ENCODE peak calls at places on chromosomes 16 and 17, in seven cellular contexts. One of them, this sample, is unnamed.

GRCh38 chr16:89230210-89230609 is 12.7 kb downstream of the ZNF778 start:
- DNase-seq in endodermal cell: no peak
- DNase-seq in heart right ventricle: no peak
- DNase-seq in tibial nerve: no peak
- DNase-seq in SJSA1: no peak
- DNase-seq in spleen: no peak
- DNase-seq in Peyer's patch: no peak
- DNase-seq in this sample: no peak

GRCh38 chr16:11386791-11387546 is 41.7 kb downstream of the RMI2 start:
- DNase-seq in heart right ventricle: no peak
- DNase-seq in spleen: peak; percentile 74
- DNase-seq in SJSA1: no peak
- DNase-seq in Peyer's patch: peak; percentile 59
- DNase-seq in endodermal cell: peak; percentile 96
- DNase-seq in tibial nerve: no peak
- DNase-seq in this sample: peak; percentile 32

GRCh38 chr16:2964416-2965223 is 545 bp downstream of the KREMEN2 start:
- DNase-seq in endodermal cell: peak; percentile 99
- DNase-seq in SJSA1: no peak
- DNase-seq in spleen: peak; percentile 88
- DNase-seq in Peyer's patch: peak; percentile 79
- DNase-seq in tibial nerve: no peak
- DNase-seq in heart right ventricle: no peak
- DNase-seq in this sample: peak; percentile 68

GRCh38 chr17:51439395-51440229 is 179.3 kb downstream of the UTP18 start:
- DNase-seq in Peyer's patch: no peak
- DNase-seq in heart right ventricle: no peak
- DNase-seq in tibial nerve: no peak
- DNase-seq in SJSA1: no peak
- DNase-seq in endodermal cell: peak; percentile 50
- DNase-seq in spleen: no peak
- DNase-seq in this sample: peak; percentile 52

GRCh38 chr17:44599298-44600175 is 42.3 kb downstream of the FZD2 start:
- DNase-seq in tibial nerve: peak; percentile 66
- DNase-seq in endodermal cell: peak; percentile 86
- DNase-seq in Peyer's patch: no peak
- DNase-seq in SJSA1: no peak
- DNase-seq in spleen: no peak
- DNase-seq in heart right ventricle: peak; percentile 42
- DNase-seq in this sample: peak; percentile 99

GRCh38 chr17:65855245-65855644 is 293.8 kb upstream of the AXIN2 start:
- DNase-seq in heart right ventricle: no peak
- DNase-seq in SJSA1: no peak
- DNase-seq in Peyer's patch: no peak
- DNase-seq in endodermal cell: peak; percentile 60
- DNase-seq in spleen: no peak
- DNase-seq in tibial nerve: no peak
- DNase-seq in this sample: peak; percentile 34

GRCh38 chr17:869067-869466 is 86.9 kb downstream of the MRM3 start:
- DNase-seq in tibial nerve: peak; percentile 73
- DNase-seq in Peyer's patch: no peak
- DNase-seq in heart right ventricle: peak; percentile 57
- DNase-seq in SJSA1: no peak
- DNase-seq in spleen: no peak
- DNase-seq in endodermal cell: no peak
- DNase-seq in this sample: peak; percentile 86

GRCh38 chr17:10224592-10225195 is 26.3 kb upstream of the GAS7 start:
- DNase-seq in heart right ventricle: no peak
- DNase-seq in SJSA1: no peak
- DNase-seq in endodermal cell: no peak
- DNase-seq in Peyer's patch: no peak
- DNase-seq in tibial nerve: no peak
- DNase-seq in spleen: no peak
- DNase-seq in this sample: no peak

GRCh38 chr17:20982589-20983358 is 60.0 kb downstream of the USP22 start:
- DNase-seq in endodermal cell: peak; percentile 41
- DNase-seq in spleen: no peak
- DNase-seq in SJSA1: no peak
- DNase-seq in heart right ventricle: no peak
- DNase-seq in tibial nerve: no peak
- DNase-seq in Peyer's patch: no peak
- DNase-seq in this sample: no peak

GRCh38 chr17:76681222-76682137 is 29.3 kb downstream of the MXRA7 start:
- DNase-seq in tibial nerve: peak; percentile 73
- DNase-seq in spleen: peak; percentile 69
- DNase-seq in SJSA1: peak; percentile 88
- DNase-seq in endodermal cell: peak; percentile 98
- DNase-seq in heart right ventricle: peak; percentile 73
- DNase-seq in Peyer's patch: peak; percentile 78
- DNase-seq in this sample: peak; percentile 48

GRCh38 chr17:45776896-45777295 is 7.2 kb upstream of the CRHR1 start:
- DNase-seq in endodermal cell: no peak
- DNase-seq in spleen: no peak
- DNase-seq in tibial nerve: no peak
- DNase-seq in heart right ventricle: no peak
- DNase-seq in SJSA1: no peak
- DNase-seq in Peyer's patch: no peak
- DNase-seq in this sample: no peak

GRCh38 chr16:86895609-86896008 is 317.3 kb downstream of the FOXL1 start:
- DNase-seq in heart right ventricle: no peak
- DNase-seq in SJSA1: no peak
- DNase-seq in Peyer's patch: no peak
- DNase-seq in endodermal cell: no peak
- DNase-seq in spleen: peak; percentile 25
- DNase-seq in tibial nerve: no peak
- DNase-seq in this sample: no peak

GRCh38 chr17:76996741-76997694 is 128.8 kb downstream of the MGAT5B start:
- DNase-seq in SJSA1: no peak
- DNase-seq in tibial nerve: no peak
- DNase-seq in heart right ventricle: no peak
- DNase-seq in Peyer's patch: no peak
- DNase-seq in endodermal cell: peak; percentile 68
- DNase-seq in spleen: no peak
- DNase-seq in this sample: no peak

GRCh38 chr17:4934173-4934979 is 2.3 kb downstream of the GP1BA start:
- DNase-seq in tibial nerve: no peak
- DNase-seq in endodermal cell: peak; percentile 86
- DNase-seq in heart right ventricle: no peak
- DNase-seq in SJSA1: peak; percentile 60
- DNase-seq in spleen: no peak
- DNase-seq in Peyer's patch: no peak
- DNase-seq in this sample: no peak

GRCh38 chr17:67441052-67441738 is 64.1 kb downstream of the PITPNC1 start:
- DNase-seq in Peyer's patch: no peak
- DNase-seq in tibial nerve: no peak
- DNase-seq in endodermal cell: peak; percentile 28
- DNase-seq in heart right ventricle: peak; percentile 21
- DNase-seq in spleen: no peak
- DNase-seq in SJSA1: peak; percentile 76
- DNase-seq in this sample: peak; percentile 29

GRCh38 chr16:53745126-53745525 is 41.2 kb downstream of the FTO start:
- DNase-seq in heart right ventricle: no peak
- DNase-seq in endodermal cell: no peak
- DNase-seq in Peyer's patch: no peak
- DNase-seq in tibial nerve: no peak
- DNase-seq in spleen: no peak
- DNase-seq in SJSA1: no peak
- DNase-seq in this sample: peak; percentile 86

DNA sequence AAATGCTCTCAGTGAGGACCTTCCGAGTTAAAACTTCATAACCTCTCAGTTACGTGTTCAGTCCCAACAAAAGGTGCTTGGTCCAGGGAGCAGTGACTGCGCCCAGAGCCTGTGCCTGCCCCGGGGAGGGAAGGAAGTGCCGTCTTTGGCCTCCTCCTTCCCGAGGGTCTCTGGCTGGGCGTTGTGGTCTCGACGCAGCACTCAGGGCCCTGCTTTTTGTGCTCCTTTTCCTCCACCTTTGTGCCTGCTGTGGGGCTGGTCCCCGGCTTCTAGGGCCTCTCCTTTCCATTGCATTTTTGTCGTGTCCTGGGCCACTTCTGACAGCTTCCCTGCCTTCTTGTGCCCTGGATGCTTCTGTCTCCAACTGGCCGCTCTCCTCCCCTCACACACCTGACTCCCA is 29.1 kb downstream of the CRAMP1 start:
- DNase-seq in endodermal cell: no peak
- DNase-seq in spleen: no peak
- DNase-seq in SJSA1: no peak
- DNase-seq in heart right ventricle: no peak
- DNase-seq in tibial nerve: no peak
- DNase-seq in Peyer's patch: no peak
- DNase-seq in this sample: no peak
- H3K36me3 ChIP-seq in endodermal cell: peaks cover 65% of the 10 kb centered on the region
- H3K36me3 ChIP-seq in spleen: peaks cover 65% of the 10 kb centered on the region
- H3K36me3 ChIP-seq in SJSA1: peaks cover 70% of the 10 kb centered on the region
- H3K36me3 ChIP-seq in heart right ventricle: peaks cover 34% of the 10 kb centered on the region
- H3K36me3 ChIP-seq in tibial nerve: no peaks in the 10 kb centered on the region
- H3K36me3 ChIP-seq in Peyer's patch: peaks cover 89% of the 10 kb centered on the region
- H3K36me3 ChIP-seq in this sample: peaks cover 57% of the 10 kb centered on the region

DNA sequence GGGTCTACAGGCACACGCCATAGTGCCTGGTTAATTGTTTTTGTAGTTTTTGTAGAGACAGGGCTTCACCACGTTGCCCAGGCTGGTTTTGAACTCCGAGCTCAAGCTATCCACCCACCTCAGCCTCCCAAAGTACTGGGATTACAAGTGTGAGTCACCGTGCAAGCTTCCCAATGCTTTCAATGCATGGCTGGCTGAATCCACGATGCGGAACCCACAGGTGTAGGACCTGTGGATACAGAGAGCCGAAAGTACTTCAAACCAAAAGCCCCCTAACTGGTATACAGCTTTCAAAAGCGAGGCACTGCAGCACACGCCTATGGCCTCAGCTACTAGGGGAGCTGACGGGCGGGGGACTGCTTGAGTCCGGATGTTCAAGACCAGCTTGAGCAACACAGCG is 44.8 kb downstream of the METTL16 start:
- DNase-seq in SJSA1: no peak
- DNase-seq in endodermal cell: no peak
- DNase-seq in tibial nerve: no peak
- DNase-seq in heart right ventricle: no peak
- DNase-seq in Peyer's patch: no peak
- DNase-seq in spleen: no peak
- DNase-seq in this sample: no peak
- H3K36me3 ChIP-seq in SJSA1: peaks cover 31% of the 10 kb centered on the region
- H3K36me3 ChIP-seq in endodermal cell: peaks cover 78% of the 10 kb centered on the region
- H3K36me3 ChIP-seq in tibial nerve: no peaks in the 10 kb centered on the region
- H3K36me3 ChIP-seq in heart right ventricle: peaks cover 38% of the 10 kb centered on the region
- H3K36me3 ChIP-seq in Peyer's patch: peaks cover 53% of the 10 kb centered on the region
- H3K36me3 ChIP-seq in spleen: peaks cover 61% of the 10 kb centered on the region
- H3K36me3 ChIP-seq in this sample: peaks cover 25% of the 10 kb centered on the region

GRCh38 chr16:58195771-58196170 is 2.1 kb downstream of the CSNK2A2 start:
- DNase-seq in spleen: no peak
- DNase-seq in Peyer's patch: no peak
- DNase-seq in tibial nerve: no peak
- DNase-seq in endodermal cell: no peak
- DNase-seq in heart right ventricle: no peak
- DNase-seq in SJSA1: no peak
- DNase-seq in this sample: no peak

GRCh38 chr16:58195344-58195743 is 2.6 kb downstream of the CSNK2A2 start:
- DNase-seq in SJSA1: no peak
- DNase-seq in spleen: no peak
- DNase-seq in Peyer's patch: no peak
- DNase-seq in heart right ventricle: no peak
- DNase-seq in endodermal cell: no peak
- DNase-seq in tibial nerve: no peak
- DNase-seq in this sample: no peak

GRCh38 chr16:58197314-58198012 is 443 bp downstream of the CSNK2A2 start:
- DNase-seq in tibial nerve: no peak
- DNase-seq in heart right ventricle: no peak
- DNase-seq in Peyer's patch: peak; percentile 47
- DNase-seq in SJSA1: no peak
- DNase-seq in spleen: peak; percentile 80
- DNase-seq in endodermal cell: peak; percentile 57
- DNase-seq in this sample: peak; percentile 30

GRCh38 chr16:58196898-58197313 is 1.0 kb downstream of the CSNK2A2 start:
- DNase-seq in heart right ventricle: no peak
- DNase-seq in tibial nerve: no peak
- DNase-seq in Peyer's patch: no peak
- DNase-seq in spleen: no peak
- DNase-seq in SJSA1: no peak
- DNase-seq in endodermal cell: peak; percentile 55
- DNase-seq in this sample: peak; percentile 37

GRCh38 chr16:58194790-58195189 is 3.1 kb downstream of the CSNK2A2 start:
- DNase-seq in spleen: no peak
- DNase-seq in tibial nerve: no peak
- DNase-seq in heart right ventricle: no peak
- DNase-seq in endodermal cell: no peak
- DNase-seq in Peyer's patch: no peak
- DNase-seq in SJSA1: no peak
- DNase-seq in this sample: no peak
- H3K36me3 ChIP-seq in spleen: peaks cover 23% of the 10 kb centered on the region
- H3K36me3 ChIP-seq in tibial nerve: no peaks in the 10 kb centered on the region
- H3K36me3 ChIP-seq in heart right ventricle: peaks cover 28% of the 10 kb centered on the region
- H3K36me3 ChIP-seq in endodermal cell: peaks cover 68% of the 10 kb centered on the region
- H3K36me3 ChIP-seq in Peyer's patch: peaks cover 42% of the 10 kb centered on the region
- H3K36me3 ChIP-seq in SJSA1: peaks cover 65% of the 10 kb centered on the region
- H3K36me3 ChIP-seq in this sample: peaks cover 71% of the 10 kb centered on the region

GRCh38 chr16:27492588-27492979 is 57.1 kb downstream of the GTF3C1 start:
- DNase-seq in Peyer's patch: no peak
- DNase-seq in SJSA1: no peak
- DNase-seq in endodermal cell: peak; percentile 82
- DNase-seq in spleen: peak; percentile 64
- DNase-seq in tibial nerve: no peak
- DNase-seq in heart right ventricle: no peak
- DNase-seq in this sample: no peak

GRCh38 chr16:27498020-27498419 is 51.7 kb downstream of the GTF3C1 start:
- DNase-seq in endodermal cell: no peak
- DNase-seq in SJSA1: no peak
- DNase-seq in spleen: no peak
- DNase-seq in heart right ventricle: no peak
- DNase-seq in tibial nerve: no peak
- DNase-seq in Peyer's patch: no peak
- DNase-seq in this sample: no peak

GRCh38 chr16:27498426-27498825 is 51.3 kb downstream of the GTF3C1 start:
- DNase-seq in heart right ventricle: no peak
- DNase-seq in tibial nerve: no peak
- DNase-seq in SJSA1: no peak
- DNase-seq in Peyer's patch: no peak
- DNase-seq in spleen: no peak
- DNase-seq in endodermal cell: no peak
- DNase-seq in this sample: no peak

GRCh38 chr16:27491894-27492587 is 57.7 kb downstream of the GTF3C1 start:
- DNase-seq in heart right ventricle: no peak
- DNase-seq in Peyer's patch: no peak
- DNase-seq in endodermal cell: peak; percentile 53
- DNase-seq in SJSA1: no peak
- DNase-seq in tibial nerve: no peak
- DNase-seq in spleen: peak; percentile 66
- DNase-seq in this sample: no peak

GRCh38 chr16:27495191-27495590 is 54.5 kb downstream of the GTF3C1 start:
- DNase-seq in tibial nerve: peak; percentile 71
- DNase-seq in SJSA1: peak; percentile 99
- DNase-seq in Peyer's patch: no peak
- DNase-seq in heart right ventricle: no peak
- DNase-seq in spleen: no peak
- DNase-seq in endodermal cell: no peak
- DNase-seq in this sample: peak; percentile 15
- H3K36me3 ChIP-seq in tibial nerve: peaks cover 4% of the 10 kb centered on the region
- H3K36me3 ChIP-seq in SJSA1: peaks cover 92% of the 10 kb centered on the region
- H3K36me3 ChIP-seq in Peyer's patch: peaks cover 100% of the 10 kb centered on the region
- H3K36me3 ChIP-seq in heart right ventricle: peaks cover 85% of the 10 kb centered on the region
- H3K36me3 ChIP-seq in spleen: peaks cover 89% of the 10 kb centered on the region
- H3K36me3 ChIP-seq in endodermal cell: peaks cover 98% of the 10 kb centered on the region
- H3K36me3 ChIP-seq in this sample: peaks cover 95% of the 10 kb centered on the region

GRCh38 chr17:50388728-50389127 is 8.6 kb downstream of the LRRC59 start:
- DNase-seq in heart right ventricle: no peak
- DNase-seq in endodermal cell: no peak
- DNase-seq in spleen: no peak
- DNase-seq in Peyer's patch: no peak
- DNase-seq in SJSA1: no peak
- DNase-seq in tibial nerve: no peak
- DNase-seq in this sample: no peak
- H3K36me3 ChIP-seq in heart right ventricle: peaks cover 92% of the 10 kb centered on the region
- H3K36me3 ChIP-seq in endodermal cell: peaks cover 99% of the 10 kb centered on the region
- H3K36me3 ChIP-seq in spleen: peaks cover 96% of the 10 kb centered on the region
- H3K36me3 ChIP-seq in Peyer's patch: peaks cover 98% of the 10 kb centered on the region
- H3K36me3 ChIP-seq in SJSA1: peaks cover 100% of the 10 kb centered on the region
- H3K36me3 ChIP-seq in tibial nerve: no peaks in the 10 kb centered on the region
- H3K36me3 ChIP-seq in this sample: peaks cover 99% of the 10 kb centered on the region